ENCODE peak calls at places on chromosome 12, in eight cellular contexts. One of them, this sample, is unnamed.

GRCh38 chr12:16027012-16027411 is 115.9 kb downstream of the DERA start:
- DNase-seq in WTC11: no peak
- DNase-seq in DMS 273 treated with DMSO at 0.1 percent for 48 hours: no peak
- DNase-seq in NCI-H1048: no peak
- DNase-seq in putamen: no peak
- DNase-seq in GM12891: no peak
- DNase-seq in fibroblast of pulmonary artery: no peak
- DNase-seq in EL: no peak
- DNase-seq in this sample: no peak

GRCh38 chr12:114848661-114849060 is 164.7 kb upstream of the TBX3 start:
- DNase-seq in WTC11: no peak
- DNase-seq in DMS 273 treated with DMSO at 0.1 percent for 48 hours: no peak
- DNase-seq in NCI-H1048: no peak
- DNase-seq in putamen: no peak
- DNase-seq in GM12891: no peak
- DNase-seq in fibroblast of pulmonary artery: peak
- DNase-seq in EL: peak
- DNase-seq in this sample: no peak

GRCh38 chr12:15754233-15754632 is 35.0 kb downstream of the EPS8 start:
- DNase-seq in WTC11: no peak
- DNase-seq in DMS 273 treated with DMSO at 0.1 percent for 48 hours: no peak
- DNase-seq in NCI-H1048: no peak
- DNase-seq in putamen: no peak
- DNase-seq in GM12891: no peak
- DNase-seq in fibroblast of pulmonary artery: peak
- DNase-seq in EL: no peak
- DNase-seq in this sample: no peak

GRCh38 chr12:111248221-111248620 is 120.7 kb downstream of the PHETA1 start:
- DNase-seq in WTC11: no peak
- DNase-seq in DMS 273 treated with DMSO at 0.1 percent for 48 hours: no peak
- DNase-seq in NCI-H1048: no peak
- DNase-seq in putamen: no peak
- DNase-seq in GM12891: no peak
- DNase-seq in fibroblast of pulmonary artery: peak
- DNase-seq in EL: no peak
- DNase-seq in this sample: no peak

GRCh38 chr12:58583956-58584355 is 336.3 kb downstream of the LRIG3 start:
- DNase-seq in WTC11: no peak
- DNase-seq in DMS 273 treated with DMSO at 0.1 percent for 48 hours: no peak
- DNase-seq in NCI-H1048: no peak
- DNase-seq in putamen: no peak
- DNase-seq in GM12891: no peak
- DNase-seq in fibroblast of pulmonary artery: no peak
- DNase-seq in EL: no peak
- DNase-seq in this sample: no peak

GRCh38 chr12:48004039-48004940 is at the start of gene COL2A1:
- DNase-seq in WTC11: peak
- DNase-seq in DMS 273 treated with DMSO at 0.1 percent for 48 hours: no peak
- DNase-seq in NCI-H1048: no peak
- DNase-seq in putamen: no peak
- DNase-seq in GM12891: no peak
- DNase-seq in fibroblast of pulmonary artery: no peak
- DNase-seq in EL: peak
- DNase-seq in this sample: no peak

GRCh38 chr12:54658306-54659264 is 10.4 kb upstream of the DCD start:
- DNase-seq in WTC11: peak
- DNase-seq in DMS 273 treated with DMSO at 0.1 percent for 48 hours: no peak
- DNase-seq in NCI-H1048: no peak
- DNase-seq in putamen: no peak
- DNase-seq in GM12891: peak
- DNase-seq in fibroblast of pulmonary artery: peak
- DNase-seq in EL: peak
- DNase-seq in this sample: no peak

GRCh38 chr12:47343684-47344567 is 264.2 kb upstream of the AMIGO2 start:
- DNase-seq in WTC11: no peak
- DNase-seq in DMS 273 treated with DMSO at 0.1 percent for 48 hours: no peak
- DNase-seq in NCI-H1048: no peak
- DNase-seq in putamen: no peak
- DNase-seq in GM12891: no peak
- DNase-seq in fibroblast of pulmonary artery: peak
- DNase-seq in EL: peak
- DNase-seq in this sample: no peak

GRCh38 chr12:27906127-27906500 is 66.4 kb downstream of the PTHLH start:
- DNase-seq in WTC11: no peak
- DNase-seq in DMS 273 treated with DMSO at 0.1 percent for 48 hours: no peak
- DNase-seq in NCI-H1048: no peak
- DNase-seq in putamen: no peak
- DNase-seq in GM12891: no peak
- DNase-seq in fibroblast of pulmonary artery: no peak
- DNase-seq in EL: no peak
- DNase-seq in this sample: no peak

GRCh38 chr12:32896438-32897275 is at the start of gene PKP2:
- DNase-seq in WTC11: peak
- DNase-seq in DMS 273 treated with DMSO at 0.1 percent for 48 hours: no peak
- DNase-seq in NCI-H1048: peak
- DNase-seq in putamen: no peak
- DNase-seq in GM12891: no peak
- DNase-seq in fibroblast of pulmonary artery: peak
- DNase-seq in EL: no peak
- DNase-seq in this sample: peak

This sample was measured in midbrain.